ENCODE peak calls at places on chromosome 6, in six cellular contexts. One of them, this sample, is unnamed.

GRCh38 chr6:71349395-71349794 is 60.8 kb downstream of the OGFRL1 start:
- DNase-seq in amniotic stem cell: peak; percentile 9
- DNase-seq in hippocampal formation: no peak
- DNase-seq in endothelial cell: no peak
- DNase-seq in RWPE1: peak; percentile 33
- DNase-seq in CD8-positive, alpha-beta memory T cell: no peak
- DNase-seq in this sample: peak; percentile 22

GRCh38 chr6:82364087-82365010 is 732 bp downstream of the TPBG start:
- DNase-seq in amniotic stem cell: peak; percentile 55
- DNase-seq in hippocampal formation: no peak
- DNase-seq in endothelial cell: peak; percentile 58
- DNase-seq in RWPE1: peak; percentile 66
- DNase-seq in CD8-positive, alpha-beta memory T cell: no peak
- DNase-seq in this sample: peak; percentile 8

GRCh38 chr6:162726997-162727346 is 594 bp downstream of the PRKN start:
- DNase-seq in amniotic stem cell: no peak
- DNase-seq in hippocampal formation: no peak
- DNase-seq in endothelial cell: no peak
- DNase-seq in RWPE1: no peak
- DNase-seq in CD8-positive, alpha-beta memory T cell: peak; percentile 47
- DNase-seq in this sample: no peak

GRCh38 chr6:74369556-74369993 is 673.6 kb downstream of the CD109 start:
- DNase-seq in amniotic stem cell: peak; percentile 45
- DNase-seq in hippocampal formation: no peak
- DNase-seq in endothelial cell: no peak
- DNase-seq in RWPE1: no peak
- DNase-seq in CD8-positive, alpha-beta memory T cell: no peak
- DNase-seq in this sample: no peak

GRCh38 chr6:142819603-142820335 is 125.2 kb downstream of the HIVEP2 start:
- DNase-seq in amniotic stem cell: peak; percentile 10
- DNase-seq in hippocampal formation: no peak
- DNase-seq in endothelial cell: no peak
- DNase-seq in RWPE1: no peak
- DNase-seq in CD8-positive, alpha-beta memory T cell: peak; percentile 57
- DNase-seq in this sample: peak; percentile 33

GRCh38 chr6:710601-711571 is 17.9 kb upstream of the EXOC2 start:
- DNase-seq in amniotic stem cell: peak; percentile 19
- DNase-seq in hippocampal formation: no peak
- DNase-seq in endothelial cell: peak; percentile 65
- DNase-seq in RWPE1: peak; percentile 26
- DNase-seq in CD8-positive, alpha-beta memory T cell: peak; percentile 60
- DNase-seq in this sample: peak; percentile 72

GRCh38 chr6:132461958-132462357 is 51.0 kb downstream of the STX7 start:
- DNase-seq in amniotic stem cell: no peak
- DNase-seq in hippocampal formation: no peak
- DNase-seq in endothelial cell: no peak
- DNase-seq in RWPE1: no peak
- DNase-seq in CD8-positive, alpha-beta memory T cell: no peak
- DNase-seq in this sample: no peak

GRCh38 chr6:25050356-25050755 is 114.6 kb upstream of the RIPOR2 start:
- DNase-seq in amniotic stem cell: peak; percentile 48
- DNase-seq in hippocampal formation: no peak
- DNase-seq in endothelial cell: no peak
- DNase-seq in RWPE1: peak; percentile 46
- DNase-seq in CD8-positive, alpha-beta memory T cell: peak; percentile 68
- DNase-seq in this sample: peak; percentile 64

GRCh38 chr6:14117158-14118090 is at the start of gene CD83:
- DNase-seq in amniotic stem cell: no peak
- DNase-seq in hippocampal formation: peak; percentile 45
- DNase-seq in endothelial cell: peak; percentile 53
- DNase-seq in RWPE1: peak; percentile 87
- DNase-seq in CD8-positive, alpha-beta memory T cell: peak; percentile 90
- DNase-seq in this sample: peak; percentile 98

GRCh38 chr6:159110013-159110412 is 59.2 kb upstream of the FNDC1 start:
- DNase-seq in amniotic stem cell: no peak
- DNase-seq in hippocampal formation: no peak
- DNase-seq in endothelial cell: peak; percentile 49
- DNase-seq in RWPE1: no peak
- DNase-seq in CD8-positive, alpha-beta memory T cell: peak; percentile 63
- DNase-seq in this sample: no peak

GRCh38 chr6:31541059-31541657 is 645 bp downstream of the DDX39B start:
- DNase-seq in amniotic stem cell: no peak
- DNase-seq in hippocampal formation: no peak
- DNase-seq in endothelial cell: no peak
- DNase-seq in RWPE1: peak; percentile 42
- DNase-seq in CD8-positive, alpha-beta memory T cell: peak; percentile 87
- DNase-seq in this sample: peak; percentile 45

GRCh38 chr6:46949662-46950280 is 28.0 kb upstream of the ADGRF5 start:
- DNase-seq in amniotic stem cell: no peak
- DNase-seq in hippocampal formation: no peak
- DNase-seq in endothelial cell: no peak
- DNase-seq in RWPE1: no peak
- DNase-seq in CD8-positive, alpha-beta memory T cell: no peak
- DNase-seq in this sample: no peak

GRCh38 chr6:154542747-154543146 is 32.3 kb upstream of the CNKSR3 start:
- DNase-seq in amniotic stem cell: no peak
- DNase-seq in hippocampal formation: no peak
- DNase-seq in endothelial cell: no peak
- DNase-seq in RWPE1: no peak
- DNase-seq in CD8-positive, alpha-beta memory T cell: no peak
- DNase-seq in this sample: no peak

GRCh38 chr6:81772741-81773140 is 20.3 kb upstream of the TENT5A start:
- DNase-seq in amniotic stem cell: peak; percentile 82
- DNase-seq in hippocampal formation: no peak
- DNase-seq in endothelial cell: no peak
- DNase-seq in RWPE1: peak; percentile 54
- DNase-seq in CD8-positive, alpha-beta memory T cell: no peak
- DNase-seq in this sample: no peak

GRCh38 chr6:6682225-6682624 is 93.7 kb downstream of the LY86 start:
- DNase-seq in amniotic stem cell: no peak
- DNase-seq in hippocampal formation: no peak
- DNase-seq in endothelial cell: no peak
- DNase-seq in RWPE1: no peak
- DNase-seq in CD8-positive, alpha-beta memory T cell: no peak
- DNase-seq in this sample: no peak

GRCh38 chr6:54617730-54618129 is 228.8 kb upstream of the FAM83B start:
- DNase-seq in amniotic stem cell: peak; percentile 53
- DNase-seq in hippocampal formation: no peak
- DNase-seq in endothelial cell: no peak
- DNase-seq in RWPE1: peak; percentile 5
- DNase-seq in CD8-positive, alpha-beta memory T cell: no peak
- DNase-seq in this sample: no peak

GRCh38 chr6:121437861-121438651 is 2.6 kb downstream of the GJA1 start:
- DNase-seq in amniotic stem cell: peak; percentile 23
- DNase-seq in hippocampal formation: peak; percentile 11
- DNase-seq in endothelial cell: no peak
- DNase-seq in RWPE1: peak; percentile 60
- DNase-seq in CD8-positive, alpha-beta memory T cell: no peak
- DNase-seq in this sample: no peak

GRCh38 chr6:153081914-153082313 is 49.2 kb downstream of the RGS17 start:
- DNase-seq in amniotic stem cell: no peak
- DNase-seq in hippocampal formation: no peak
- DNase-seq in endothelial cell: no peak
- DNase-seq in RWPE1: no peak
- DNase-seq in CD8-positive, alpha-beta memory T cell: no peak
- DNase-seq in this sample: no peak

GRCh38 chr6:30752164-30752927 is 8.0 kb upstream of the IER3 start:
- DNase-seq in amniotic stem cell: peak; percentile 97
- DNase-seq in hippocampal formation: peak; percentile 26
- DNase-seq in endothelial cell: no peak
- DNase-seq in RWPE1: peak; percentile 93
- DNase-seq in CD8-positive, alpha-beta memory T cell: no peak
- DNase-seq in this sample: no peak

GRCh38 chr6:121760640-121761213 is 325.3 kb downstream of the GJA1 start:
- DNase-seq in amniotic stem cell: no peak
- DNase-seq in hippocampal formation: no peak
- DNase-seq in endothelial cell: no peak
- DNase-seq in RWPE1: no peak
- DNase-seq in CD8-positive, alpha-beta memory T cell: no peak
- DNase-seq in this sample: no peak

GRCh38 chr6:32177182-32177787 is 920 bp upstream of the RNF5 start:
- DNase-seq in amniotic stem cell: peak; percentile 56
- DNase-seq in hippocampal formation: no peak
- DNase-seq in endothelial cell: no peak
- DNase-seq in RWPE1: no peak
- DNase-seq in CD8-positive, alpha-beta memory T cell: peak; percentile 58
- DNase-seq in this sample: no peak

GRCh38 chr6:41443616-41444525 is 102.3 kb upstream of the FOXP4 start:
- DNase-seq in amniotic stem cell: no peak
- DNase-seq in hippocampal formation: no peak
- DNase-seq in endothelial cell: no peak
- DNase-seq in RWPE1: no peak
- DNase-seq in CD8-positive, alpha-beta memory T cell: no peak
- DNase-seq in this sample: no peak

This sample was measured in germinal center.